ENCODE peak calls at places on chromosome 10, in seven cellular contexts. P is heart left ventricle, C is LNCaP clone FGC, O is fibroblast of mammary gland, K is transverse colon, S is A549, G is endothelial cell of umbilical vein. M is an unnamed sample.

GRCh38 chr10:71712572-71713134 is 6.9 kb downstream of the C10orf105 start:
- DNase-seq in P (no peak), C (no peak), O (no peak), K (no peak), S (no peak), G (no peak), M (no peak)

GRCh38 chr10:49143249-49143648 is 9.4 kb upstream of the FAM170B start:
- DNase-seq in P (no peak), C (no peak), O (no peak), K (no peak), S (no peak), G (no peak), M (no peak)

GRCh38 chr10:28532509-28533314 is at the start of gene WAC:
- DNase-seq in P (peak), C (peak), O (peak), K (peak), S (peak), G (peak), M (peak)

GRCh38 chr10:91642831-91643692 is 10.2 kb upstream of the PPP1R3C start:
- DNase-seq in P (no peak), C (no peak), O (peak), K (no peak), S (no peak), G (no peak), M (peak)

GRCh38 chr10:51999089-51999488 is 299.7 kb upstream of the CSTF2T start:
- DNase-seq in P (no peak), C (no peak), O (peak), K (no peak), S (no peak), G (no peak), M (peak)

GRCh38 chr10:94077042-94077441 is 83.3 kb downstream of the PLCE1 start:
- DNase-seq in P (no peak), C (no peak), O (no peak), K (no peak), S (no peak), G (no peak), M (no peak)

GRCh38 chr10:59595584-59595983 is 114.1 kb downstream of the SLC16A9 start:
- DNase-seq in P (no peak), C (no peak), O (no peak), K (no peak), S (no peak), G (no peak), M (no peak)

GRCh38 chr10:23096814-23097549 is 1.6 kb downstream of the MSRB2 start:
- DNase-seq in P (no peak), C (no peak), O (peak), K (peak), S (no peak), G (peak), M (peak)

GRCh38 chr10:89555688-89556445 is 20.5 kb upstream of the SLC16A12 start:
- DNase-seq in P (no peak), C (no peak), O (peak), K (no peak), S (peak), G (no peak), M (peak)

GRCh38 chr10:66931340-66931948 is 5.6 kb downstream of the LRRTM3 start:
- DNase-seq in P (no peak), C (no peak), O (peak), K (no peak), S (peak), G (peak), M (peak)

GRCh38 chr10:11411926-11412545 is 199.4 kb downstream of the USP6NL start:
- DNase-seq in P (no peak), C (no peak), O (no peak), K (no peak), S (no peak), G (no peak), M (no peak)

GRCh38 chr10:98030991-98031431 is 590 bp upstream of the CRTAC1 start:
- DNase-seq in P (no peak), C (no peak), O (no peak), K (no peak), S (no peak), G (no peak), M (peak)

GRCh38 chr10:29846881-29847280 is 212.1 kb upstream of the SVIL start:
- DNase-seq in P (no peak), C (no peak), O (no peak), K (no peak), S (no peak), G (no peak), M (no peak)

GRCh38 chr10:86139066-86139657 is 227.4 kb downstream of the GRID1 start:
- DNase-seq in P (no peak), C (peak), O (no peak), K (no peak), S (peak), G (no peak), M (no peak)

GRCh38 chr10:127976286-127976685 is 69.4 kb downstream of the PTPRE start:
- DNase-seq in P (no peak), C (no peak), O (peak), K (no peak), S (no peak), G (no peak), M (no peak)

GRCh38 chr10:14616465-14616864 is 158.2 kb downstream of the FAM107B start:
- DNase-seq in P (no peak), C (no peak), O (no peak), K (no peak), S (no peak), G (no peak), M (no peak)

GRCh38 chr10:69647819-69648218 is 17.8 kb downstream of the FAM241B start:
- DNase-seq in P (no peak), C (no peak), O (no peak), K (no peak), S (no peak), G (no peak), M (no peak)

GRCh38 chr10:31927597-31928530 is 767 bp downstream of the ARHGAP12 start:
- DNase-seq in P (peak), C (no peak), O (peak), K (peak), S (peak), G (peak), M (peak)
- TF ChIP-seq CTCF in P (no peak), C (no peak), O (peak), K (peak), S (peak), G (peak), M (peak)

GRCh38 chr10:100825946-100826660 is 80.7 kb downstream of the PAX2 start:
- DNase-seq in P (no peak), C (no peak), O (no peak), K (no peak), S (no peak), G (no peak), M (no peak)
- H3K4me3 ChIP-seq in P (no peak), C (peak), O (no peak), K (no peak), S (peak), G (no peak), M (no peak)

GRCh38 chr10:132538031-132538789 is 623 bp downstream of the INPP5A start:
- DNase-seq in P (no peak), C (no peak), O (no peak), K (peak), S (no peak), G (peak), M (peak)

GRCh38 chr10:132536241-132536963 is 1.2 kb upstream of the INPP5A start:
- DNase-seq in P (no peak), C (no peak), O (no peak), K (peak), S (peak), G (no peak), M (peak)

GRCh38 chr10:132537713-132538020 is at the start of gene INPP5A:
- DNase-seq in P (no peak), C (no peak), O (no peak), K (no peak), S (no peak), G (no peak), M (no peak)

GRCh38 chr10:132538790-132539421 is 1.3 kb downstream of the INPP5A start:
- DNase-seq in P (no peak), C (no peak), O (no peak), K (peak), S (no peak), G (no peak), M (peak)

GRCh38 chr10:132536964-132537712 is 449 bp upstream of the INPP5A start:
- DNase-seq in P (peak), C (peak), O (peak), K (peak), S (peak), G (peak), M (peak)
- TF ChIP-seq CTCF in P (peak), C (peak), O (no peak), K (peak), S (peak), G (peak), M (no peak)

DNA sequence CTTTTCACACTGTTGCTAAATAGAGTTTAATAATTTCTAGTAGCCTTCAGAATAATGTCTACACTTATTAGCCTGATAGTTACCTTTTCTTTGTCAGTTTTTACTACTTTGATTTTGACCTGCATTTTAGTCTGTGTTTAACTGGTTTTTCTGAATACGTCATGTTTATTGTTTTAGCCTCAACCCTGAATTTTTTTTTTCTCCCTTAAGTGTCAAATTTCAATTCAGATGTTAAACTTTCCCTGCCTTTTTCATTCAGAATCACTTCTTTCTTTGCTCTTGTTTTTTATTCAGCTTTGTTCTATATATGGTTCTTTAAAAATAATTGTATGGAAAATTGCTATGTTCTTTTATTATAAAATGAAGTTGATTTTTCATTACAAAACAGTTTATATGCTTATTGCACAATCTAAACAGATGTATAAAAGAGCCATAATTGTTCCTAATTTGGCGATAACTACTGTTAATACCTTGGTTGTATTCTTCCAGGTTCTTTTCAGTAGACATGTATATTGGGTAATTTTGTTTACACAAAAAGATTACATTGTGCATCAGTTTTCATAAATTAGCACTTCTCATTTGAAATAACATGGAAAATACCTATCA is 159.7 kb downstream of the ADK start:
- DNase-seq in P (no peak), C (no peak), O (no peak), K (no peak), S (no peak), G (no peak), M (no peak)
- H3K4me3 ChIP-seq in P (no peak), C (no peak), O (no peak), K (no peak), S (no peak), G (no peak), M (no peak)

GRCh38 chr10:17959870-17960269 is 8.2 kb downstream of the SLC39A12 start:
- DNase-seq in P (no peak), C (no peak), O (no peak), K (no peak), S (no peak), G (no peak), M (no peak)
- TF ChIP-seq CTCF in P (no peak), C (no peak), O (no peak), K (no peak), S (no peak), G (no peak), M (no peak)

GRCh38 chr10:32982911-32983310 is 24.9 kb upstream of the ITGB1 start:
- DNase-seq in P (no peak), C (no peak), O (peak), K (no peak), S (no peak), G (no peak), M (peak)

GRCh38 chr10:32983333-32983909 is 25.4 kb upstream of the ITGB1 start:
- DNase-seq in P (no peak), C (no peak), O (peak), K (no peak), S (peak), G (peak), M (peak)

GRCh38 chr10:32985341-32985764 is 27.3 kb upstream of the ITGB1 start:
- DNase-seq in P (no peak), C (no peak), O (no peak), K (no peak), S (no peak), G (no peak), M (no peak)

GRCh38 chr10:32985781-32986350 is 27.8 kb upstream of the ITGB1 start:
- DNase-seq in P (no peak), C (no peak), O (peak), K (no peak), S (peak), G (peak), M (peak)

GRCh38 chr10:32984003-32984600 is 26.1 kb upstream of the ITGB1 start:
- DNase-seq in P (no peak), C (no peak), O (no peak), K (no peak), S (no peak), G (no peak), M (no peak)
- H3K4me3 ChIP-seq in P (no peak), C (no peak), O (no peak), K (no peak), S (peak), G (no peak), M (no peak)

GRCh38 chr10:131942455-131942854 is 39.3 kb downstream of the BNIP3 start:
- DNase-seq in P (no peak), C (no peak), O (no peak), K (no peak), S (no peak), G (no peak), M (no peak)

GRCh38 chr10:131946321-131946751 is 35.4 kb downstream of the BNIP3 start:
- DNase-seq in P (no peak), C (peak), O (peak), K (no peak), S (peak), G (peak), M (peak)

GRCh38 chr10:131946880-131947279 is 34.8 kb downstream of the BNIP3 start:
- DNase-seq in P (no peak), C (no peak), O (no peak), K (no peak), S (no peak), G (peak), M (no peak)

GRCh38 chr10:131938681-131939080 is 37.9 kb downstream of the PPP2R2D start:
- DNase-seq in P (no peak), C (no peak), O (no peak), K (no peak), S (no peak), G (no peak), M (peak)

GRCh38 chr10:131943021-131943814 is 38.5 kb downstream of the BNIP3 start:
- DNase-seq in P (no peak), C (no peak), O (peak), K (no peak), S (peak), G (no peak), M (no peak)
- TF ChIP-seq CTCF in P (peak), C (peak), O (peak), K (peak), S (peak), G (peak), M (peak)

GRCh38 chr10:108039821-108040584 is 875.5 kb upstream of the SORCS1 start:
- DNase-seq in P (no peak), C (no peak), O (no peak), K (no peak), S (peak), G (no peak), M (no peak)
- H3K4me3 ChIP-seq in P (no peak), C (no peak), O (no peak), K (no peak), S (no peak), G (no peak), M (no peak)

GRCh38 chr10:34626158-34626557 is 188.9 kb downstream of the PARD3 start:
- DNase-seq in P (no peak), C (peak), O (no peak), K (no peak), S (no peak), G (no peak), M (no peak)
- TF ChIP-seq CTCF in P (no peak), C (no peak), O (no peak), K (no peak), S (no peak), G (no peak), M (no peak)